ENCODE peak calls at places on chromosomes 2 and 18, in four cellular contexts. M is stomach, G is WERI-Rb-1, K is K562. O is an unnamed sample.

GRCh38 chr2:177129610-177130009 is 83.0 kb upstream of the HNRNPA3 start:
- DNase-seq in M (no peak), G (no peak), K (no peak), O (no peak)

GRCh38 chr2:60364441-60364840 is 189.0 kb downstream of the BCL11A start:
- DNase-seq in M (no peak), G (no peak), K (no peak), O (no peak)

GRCh38 chr2:192190474-192190873 is 4.3 kb downstream of the TMEFF2 start:
- DNase-seq in M (no peak), G (no peak), K (peak; percentile 2), O (no peak)

GRCh38 chr18:78655921-78656320 is 323.7 kb upstream of the SALL3 start:
- DNase-seq in M (no peak), G (no peak), K (no peak), O (no peak)

GRCh38 chr2:54966165-54966819 is 84.0 kb downstream of the RTN4 start:
- DNase-seq in M (no peak), G (no peak), K (no peak), O (no peak)

GRCh38 chr2:17171446-17172049 is 346.7 kb downstream of the RAD51AP2 start:
- DNase-seq in M (peak; percentile 27), G (peak; percentile 76), K (peak; percentile 14), O (peak; percentile 2)

GRCh38 chr2:182817558-182817957 is 48.9 kb downstream of the FRZB start:
- DNase-seq in M (no peak), G (no peak), K (no peak), O (no peak)

GRCh38 chr18:58104071-58104470 is 60.0 kb downstream of the NEDD4L start:
- DNase-seq in M (no peak), G (no peak), K (no peak), O (no peak)

GRCh38 chr2:239747274-239747673 is 277.9 kb downstream of the NDUFA10 start:
- DNase-seq in M (no peak), G (no peak), K (no peak), O (no peak)

GRCh38 chr2:160156665-160157064 is 43.4 kb downstream of the ITGB6 start:
- DNase-seq in M (no peak), G (no peak), K (no peak), O (peak; percentile 24)

GRCh38 chr2:65063426-65063825 is 7.2 kb downstream of the CEP68 start:
- DNase-seq in M (no peak), G (peak; percentile 50), K (no peak), O (no peak)

GRCh38 chr2:122145805-122146204 is 390.4 kb downstream of the TSN start:
- DNase-seq in M (no peak), G (no peak), K (no peak), O (no peak)

GRCh38 chr18:3873698-3874495 is 423.9 kb downstream of the TGIF1 start:
- DNase-seq in M (no peak), G (no peak), K (no peak), O (no peak)

GRCh38 chr2:171529914-171530313 is 7.6 kb downstream of the CYBRD1 start:
- DNase-seq in M (no peak), G (no peak), K (peak; percentile 48), O (no peak)

GRCh38 chr18:51651761-51652160 is 454.3 kb upstream of the MEX3C start:
- DNase-seq in M (no peak), G (no peak), K (no peak), O (no peak)

GRCh38 chr2:39486071-39486470 is 49.0 kb upstream of the MAP4K3 start:
- DNase-seq in M (no peak), G (no peak), K (no peak), O (no peak)

GRCh38 chr2:43950383-43951008 is 45.3 kb downstream of the LRPPRC start:
- DNase-seq in M (no peak), G (no peak), K (no peak), O (no peak)

GRCh38 chr2:48934807-48935206 is 179.3 kb upstream of the LHCGR start:
- DNase-seq in M (no peak), G (no peak), K (no peak), O (no peak)

GRCh38 chr2:20693317-20693716 is 26.4 kb downstream of the GDF7 start:
- DNase-seq in M (no peak), G (no peak), K (no peak), O (no peak)

GRCh38 chr2:28488858-28489575 is 6.8 kb upstream of the PLB1 start:
- DNase-seq in M (no peak), G (peak; percentile 57), K (no peak), O (no peak)

GRCh38 chr2:238596571-238597551 is 170.1 kb downstream of the ASB1 start:
- DNase-seq in M (no peak), G (no peak), K (no peak), O (peak; percentile 85)

GRCh38 chr2:232592687-232593407 is 40.6 kb upstream of the EFHD1 start:
- DNase-seq in M (no peak), G (no peak), K (no peak), O (no peak)

GRCh38 chr18:54075681-54076080 is 148.8 kb downstream of the MBD2 start:
- DNase-seq in M (no peak), G (no peak), K (no peak), O (no peak)

GRCh38 chr2:238651306-238652052 is 196.4 kb upstream of the TWIST2 start:
- DNase-seq in M (no peak), G (no peak), K (no peak), O (no peak)

GRCh38 chr2:223513771-223514455 is 88.2 kb downstream of the SCG2 start:
- DNase-seq in M (no peak), G (no peak), K (no peak), O (no peak)

GRCh38 chr2:234678721-234679120 is 181.8 kb upstream of the ARL4C start:
- DNase-seq in M (no peak), G (peak; percentile 38), K (no peak), O (no peak)

GRCh38 chr2:1546023-1546591 is 132.8 kb downstream of the TPO start:
- DNase-seq in M (no peak), G (peak; percentile 61), K (peak; percentile 60), O (peak; percentile 58)

GRCh38 chr18:48312066-48312465 is 97.1 kb downstream of the ZBTB7C start:
- DNase-seq in M (no peak), G (no peak), K (no peak), O (no peak)

GRCh38 chr18:74722237-74722636 is 124.6 kb downstream of the ZNF407 start:
- DNase-seq in M (no peak), G (no peak), K (no peak), O (no peak)

GRCh38 chr2:100246163-100247145 is 75.8 kb downstream of the LONRF2 start:
- DNase-seq in M (no peak), G (peak; percentile 37), K (peak; percentile 54), O (no peak)

GRCh38 chr2:133568598-133568997 is 335 bp upstream of the NCKAP5 start:
- DNase-seq in M (no peak), G (no peak), K (no peak), O (no peak)
- H3K4me3 ChIP-seq in M (peak overlapping the region; percentile 20), G (no peak overlapping the region), K (no peak overlapping the region), O (peak overlapping the region; percentile 34)

GRCh38 chr2:42129487-42129852 is 39.7 kb upstream of the EML4 start:
- DNase-seq in M (no peak), G (no peak), K (no peak), O (no peak)
- H3K27ac ChIP-seq in M (peak overlapping the region; percentile 39), G (peak overlapping the region; percentile 39), K (no peak overlapping the region), O (no peak overlapping the region)

DNA sequence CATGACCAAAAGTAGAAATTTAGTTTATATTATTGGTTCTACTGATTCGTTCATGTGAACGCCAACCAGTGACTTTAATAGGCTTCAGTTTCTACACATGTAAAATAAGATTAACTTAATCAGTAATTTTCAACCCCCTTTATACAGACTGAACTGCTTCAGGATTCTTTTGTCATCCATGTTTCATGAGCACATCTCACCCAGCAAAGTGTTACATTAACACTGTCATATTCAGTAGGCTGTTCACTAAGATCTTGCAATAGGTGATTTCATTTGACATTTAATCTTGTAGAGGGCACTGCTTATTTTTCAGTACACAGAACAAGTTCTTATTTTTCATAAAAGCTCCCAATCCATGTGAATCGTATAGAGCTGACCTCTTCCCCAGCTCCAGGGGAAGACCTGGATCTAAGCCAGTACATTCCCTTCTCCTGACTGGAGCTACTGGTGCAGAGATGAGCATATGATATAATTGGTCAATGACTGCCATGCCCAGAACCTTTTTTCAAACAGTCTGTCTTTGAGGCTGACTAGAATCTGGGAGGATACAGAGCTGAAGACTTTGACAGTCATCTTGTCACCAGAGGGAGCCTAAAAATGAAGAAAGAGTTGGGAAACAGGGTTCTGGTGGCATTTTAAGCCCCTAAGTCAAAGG is 72.2 kb upstream of the CHRNA1 start:
- DNase-seq in M (no peak), G (no peak), K (no peak), O (peak; percentile 84)
- H3K4me3 ChIP-seq in M (no peak overlapping the region), G (no peak overlapping the region), K (no peak overlapping the region), O (no peak overlapping the region)

GRCh38 chr2:30417253-30417652 is 29.8 kb upstream of the LCLAT1 start:
- DNase-seq in M (no peak), G (no peak), K (no peak), O (no peak)
- H3K27ac ChIP-seq in M (peak overlapping the region; percentile 37), G (no peak overlapping the region), K (no peak overlapping the region), O (no peak overlapping the region)

GRCh38 chr2:119735565-119735964 is 24.2 kb upstream of the PTPN4 start:
- DNase-seq in M (no peak), G (peak; percentile 44), K (no peak), O (no peak)

GRCh38 chr2:119741001-119741400 is 18.7 kb upstream of the PTPN4 start:
- DNase-seq in M (no peak), G (no peak), K (no peak), O (no peak)

GRCh38 chr2:119741868-119742267 is 17.9 kb upstream of the PTPN4 start:
- DNase-seq in M (no peak), G (no peak), K (no peak), O (no peak)

GRCh38 chr2:119736021-119736420 is 23.7 kb upstream of the PTPN4 start:
- DNase-seq in M (no peak), G (no peak), K (no peak), O (no peak)

GRCh38 chr2:119739580-119740255 is 20.0 kb upstream of the PTPN4 start:
- DNase-seq in M (no peak), G (no peak), K (no peak), O (no peak)
- H3K4me3 ChIP-seq in M (no peak overlapping the region), G (no peak overlapping the region), K (no peak overlapping the region), O (no peak overlapping the region)

GRCh38 chr2:66497706-66498596 is 63.0 kb downstream of the MEIS1 start:
- DNase-seq in M (no peak), G (peak; percentile 50), K (no peak), O (no peak)
- H3K27ac ChIP-seq in M (peak overlapping the region; percentile 10), G (no peak overlapping the region), K (no peak overlapping the region), O (no peak overlapping the region)

GRCh38 chr2:152433814-152434213 is 98.8 kb downstream of the FMNL2 start:
- DNase-seq in M (no peak), G (no peak), K (no peak), O (no peak)
- H3K4me3 ChIP-seq in M (no peak overlapping the region), G (no peak overlapping the region), K (no peak overlapping the region), O (no peak overlapping the region)

GRCh38 chr2:195658541-195658890 is 1.5 kb downstream of the SLC39A10 start:
- DNase-seq in M (no peak), G (no peak), K (no peak), O (no peak)
- H3K27ac ChIP-seq in M (peak overlapping the region; percentile 99), G (no peak overlapping the region), K (peak overlapping the region; percentile 96), O (peak overlapping the region; percentile 97)

GRCh38 chr18:34223164-34223892 is 1.4 kb downstream of the NOL4 start:
- DNase-seq in M (no peak), G (peak; percentile 38), K (no peak), O (no peak)
- H3K4me3 ChIP-seq in M (peak overlapping the region; percentile 49), G (peak overlapping the region; percentile 54), K (no peak overlapping the region), O (no peak overlapping the region)

O was measured in SJSA1.